ENCODE peak calls at places on chromosomes 7 and 10, in seven cellular contexts. K, Y, D, Z, F, G and Q are unnamed samples.
A peak's percentile ranks its signal among the peaks of the same experiment; 100 is the strongest.

GRCh38 chr10:123997486-123998196 is 95.8 kb downstream of the CHST15 start:
- DNase-seq in D (no peak), K (no peak), G (no peak), F (no peak), Z (peak; percentile 90), Y (no peak), Q (peak; percentile 98)

GRCh38 chr7:43584200-43584586 is 1.3 kb downstream of the STK17A start:
- DNase-seq in Y (peak; percentile 44), G (no peak), F (no peak), D (no peak), K (no peak), Z (peak; percentile 87), Q (peak; percentile 79)

GRCh38 chr10:3056280-3057037 is 10.9 kb upstream of the PFKP start:
- DNase-seq in G (no peak), F (no peak), Y (no peak), Z (peak; percentile 63), D (no peak), K (no peak), Q (no peak)

GRCh38 chr10:16779375-16779774 is 37.8 kb downstream of the RSU1 start:
- DNase-seq in G (no peak), K (no peak), Z (no peak), F (no peak), Y (no peak), D (no peak), Q (no peak)

GRCh38 chr10:130336612-130337304 is 200.6 kb downstream of the GLRX3 start:
- DNase-seq in Y (no peak), F (no peak), G (no peak), D (no peak), Z (no peak), K (no peak), Q (no peak)

GRCh38 chr10:114953047-114953446 is 15.1 kb downstream of the TRUB1 start:
- DNase-seq in K (no peak), G (no peak), D (no peak), F (no peak), Z (peak; percentile 37), Y (no peak), Q (no peak)

GRCh38 chr10:21399392-21400015 is 126.0 kb downstream of the SKIDA1 start:
- DNase-seq in K (no peak), G (no peak), F (no peak), D (no peak), Z (peak; percentile 89), Y (no peak), Q (peak; percentile 95)

GRCh38 chr10:63901916-63902315 is 380.7 kb downstream of the REEP3 start:
- DNase-seq in K (no peak), F (no peak), Z (no peak), G (no peak), D (no peak), Y (no peak), Q (no peak)

GRCh38 chr7:28469562-28469961 is 57.2 kb downstream of the CREB5 start:
- DNase-seq in Z (no peak), D (no peak), F (no peak), G (no peak), K (no peak), Y (no peak), Q (no peak)

GRCh38 chr10:133326745-133327650 is 9.7 kb downstream of the CALY start:
- DNase-seq in K (no peak), F (no peak), Z (peak; percentile 63), G (no peak), Y (peak; percentile 36), D (no peak), Q (peak; percentile 36)